ENCODE peak calls at places on chromosomes 3 and 15, in four cellular contexts. J is kidney tubule cell; G is activated naive CD8-positive, alpha-beta T cell treated with anti-CD3 and anti-CD28 coated beads, Interleukin-2, amount 50 U/mL, for 16 hours; F is pancreas. I is an unnamed sample.

GRCh38 chr15:67521770-67522568 is 1.0 kb downstream of the C15orf61 start:
- DNase-seq in G (no peak), J (no peak), F (no peak), I (no peak)

GRCh38 chr15:69311319-69311721 is 12.6 kb downstream of the PAQR5 start:
- DNase-seq in J (peak), G (no peak), F (no peak), I (no peak)

GRCh38 chr3:157129782-157130137 is 30.2 kb downstream of the CCNL1 start:
- DNase-seq in J (peak), G (no peak), F (no peak), I (peak)

GRCh38 chr3:142436936-142437585 is 10.8 kb downstream of the XRN1 start:
- DNase-seq in J (no peak), F (no peak), G (no peak), I (no peak)

GRCh38 chr3:111858641-111859040 is 424 bp upstream of the PHLDB2 start:
- DNase-seq in G (no peak), F (no peak), J (peak), I (no peak)

GRCh38 chr3:149188494-149188893 is 33.1 kb downstream of the CP start:
- DNase-seq in F (no peak), J (no peak), G (no peak), I (no peak)

GRCh38 chr3:125107861-125108567 is 52.2 kb upstream of the HEG1 start:
- DNase-seq in F (no peak), G (no peak), J (peak), I (no peak)

GRCh38 chr3:122828281-122828680 is 33.4 kb downstream of the SLC49A4 start:
- DNase-seq in G (no peak), F (no peak), J (no peak), I (no peak)

GRCh38 chr3:72185549-72186484 is 400.9 kb upstream of the PROK2 start:
- DNase-seq in F (no peak), G (peak), J (peak), I (peak)

GRCh38 chr3:112776000-112776399 is 70.7 kb downstream of the CD200R1L start:
- DNase-seq in G (no peak), F (no peak), J (peak), I (no peak)

GRCh38 chr15:81387629-81388430 is 13.8 kb upstream of the TMC3 start:
- DNase-seq in F (no peak), J (no peak), G (no peak), I (no peak)

GRCh38 chr15:57477736-57478522 is 101.6 kb downstream of the CGNL1 start:
- DNase-seq in G (no peak), F (peak), J (peak), I (no peak)

GRCh38 chr15:96183020-96183926 is 147.2 kb upstream of the NR2F2 start:
- DNase-seq in F (no peak), J (no peak), G (no peak), I (no peak)

GRCh38 chr3:108479212-108479611 is 31.2 kb downstream of the MYH15 start:
- DNase-seq in J (no peak), F (no peak), G (no peak), I (no peak)

GRCh38 chr3:40398346-40398745 is 11.4 kb downstream of the ENTPD3 start:
- DNase-seq in G (no peak), J (peak), F (no peak), I (no peak)

GRCh38 chr3:122255757-122256439 is 69.2 kb upstream of the CSTA start:
- DNase-seq in G (no peak), F (no peak), J (no peak), I (no peak)

GRCh38 chr3:127709320-127710060 is 36.7 kb downstream of the ABTB1 start:
- DNase-seq in J (no peak), G (no peak), F (no peak), I (no peak)